ENCODE peak calls at places on chromosomes 2 and 18, in four cellular contexts. V is WERI-Rb-1, P is cardiac fibroblast, T is progenitor cell of endocrine pancreas. K is an unnamed sample.

GRCh38 chr2:91477731-91478672 is 2786.5 kb downstream of the RPIA start:
- DNase-seq in P (no peak), T (no peak), V (no peak), K (peak)

GRCh38 chr2:65129276-65129612 is 662 bp downstream of the RAB1A start:
- DNase-seq in T (no peak), V (no peak), P (no peak), K (no peak)

GRCh38 chr2:85806358-85807118 is 52.7 kb downstream of the ATOH8 start:
- DNase-seq in T (no peak), V (no peak), P (no peak), K (no peak)

GRCh38 chr2:165675551-165675968 is 118.5 kb downstream of the GALNT3 start:
- DNase-seq in P (peak), V (no peak), T (no peak), K (no peak)

GRCh38 chr2:133326651-133327397 is 241.4 kb downstream of the NCKAP5 start:
- DNase-seq in V (no peak), T (no peak), P (peak), K (no peak)

GRCh38 chr2:238509151-238509820 is 82.6 kb downstream of the ASB1 start:
- DNase-seq in T (no peak), V (no peak), P (peak), K (no peak)

GRCh38 chr2:151217343-151217742 is 44.3 kb downstream of the RBM43 start:
- DNase-seq in T (no peak), P (no peak), V (peak), K (no peak)

GRCh38 chr18:45850021-45850420 is 24.5 kb downstream of the SIGLEC15 start:
- DNase-seq in P (peak), V (peak), T (no peak), K (no peak)

GRCh38 chr2:27123302-27124150 is at the start of gene ABHD1:
- DNase-seq in V (peak), P (no peak), T (peak), K (peak)

K was measured in T-helper 2 cell.